ENCODE peak calls at places on chromosomes 12 and 14, in five cellular contexts. T is mucosa of descending colon, A is AG10803, Y is NT2/D1, P is choroid plexus epithelial cell. N is an unnamed sample.

GRCh38 chr12:103997277-103997900 is 31.7 kb downstream of the TDG start:
- DNase-seq in T (no peak), A (no peak), Y (no peak), P (no peak), N (peak)

GRCh38 chr14:94748667-94749347 is 21.1 kb downstream of the GSC start:
- DNase-seq in T (no peak), A (no peak), Y (no peak), P (peak), N (peak)

GRCh38 chr12:122202017-122202416 is 1.5 kb upstream of the B3GNT4 start:
- DNase-seq in T (no peak), A (no peak), Y (no peak), P (no peak), N (no peak)

GRCh38 chr14:74491952-74492351 is 1.2 kb downstream of the NPC2 start:
- DNase-seq in T (no peak), A (peak), Y (no peak), P (peak), N (peak)

GRCh38 chr14:73602994-73603393 is 9.3 kb upstream of the ACOT6 start:
- DNase-seq in T (no peak), A (no peak), Y (no peak), P (no peak), N (no peak)

GRCh38 chr12:62760779-62761178 is 174.2 kb downstream of the PPM1H start:
- DNase-seq in T (no peak), A (no peak), Y (no peak), P (peak), N (peak)

GRCh38 chr14:94391284-94391914 is 3.0 kb upstream of the SERPINA1 start:
- DNase-seq in T (no peak), A (no peak), Y (no peak), P (no peak), N (no peak)

GRCh38 chr14:26621366-26621765 is 23.5 kb upstream of the NOVA1 start:
- DNase-seq in T (no peak), A (no peak), Y (no peak), P (no peak), N (peak)

GRCh38 chr12:18158774-18159557 is 69.0 kb upstream of the RERGL start:
- DNase-seq in T (no peak), A (peak), Y (peak), P (peak), N (peak)

GRCh38 chr14:92277031-92277430 is 45.9 kb upstream of the SLC24A4 start:
- DNase-seq in T (no peak), A (peak), Y (no peak), P (no peak), N (no peak)

GRCh38 chr12:108637631-108638030 is 3.9 kb upstream of the SELPLG start:
- DNase-seq in T (no peak), A (no peak), Y (no peak), P (no peak), N (no peak)

GRCh38 chr12:20457582-20457981 is 89.2 kb downstream of the PDE3A start:
- DNase-seq in T (no peak), A (no peak), Y (no peak), P (no peak), N (no peak)

GRCh38 chr14:32986791-32987545 is 48.3 kb downstream of the NPAS3 start:
- DNase-seq in T (no peak), A (peak), Y (peak), P (peak), N (peak)

GRCh38 chr12:67797769-67798168 is 149.2 kb downstream of the DYRK2 start:
- DNase-seq in T (no peak), A (no peak), Y (no peak), P (no peak), N (no peak)

GRCh38 chr12:105852496-105852895 is 286.3 kb downstream of the NUAK1 start:
- DNase-seq in T (no peak), A (no peak), Y (no peak), P (no peak), N (no peak)

GRCh38 chr12:42325776-42326465 is at the start of the genes PPHLN1 and ZCRB1:
- DNase-seq in T (peak), A (peak), Y (peak), P (peak), N (peak)
- H3K4me3 ChIP-seq in T (peak), A (peak), Y (peak), P (peak), N (peak)

DNA sequence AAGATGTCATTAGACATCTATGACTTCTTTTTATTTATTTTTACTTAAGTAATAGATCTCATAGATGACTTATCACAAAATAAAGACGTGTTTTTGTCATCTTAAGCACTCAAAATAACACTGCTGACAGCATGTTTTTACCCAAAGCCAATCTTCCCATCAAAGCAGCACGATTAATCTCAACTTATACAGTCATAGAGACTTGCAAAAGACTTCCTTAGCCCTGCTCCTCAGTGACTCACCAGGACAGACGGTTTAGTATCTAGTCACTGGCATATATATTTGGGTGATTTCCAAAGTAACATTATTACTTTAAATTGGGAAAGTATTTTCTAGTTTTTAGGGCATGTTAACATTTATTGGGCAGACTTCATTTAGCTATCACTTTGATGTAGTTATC is 3.8 kb downstream of the TMEM52B start:
- DNase-seq in T (no peak), A (peak), Y (no peak), P (peak), N (peak)
- H3K4me3 ChIP-seq in T (no peak), A (no peak), Y (no peak), P (no peak), N (no peak)

GRCh38 chr12:43551271-43551970 is 582 bp downstream of the ADAMTS20 start:
- DNase-seq in T (peak), A (no peak), Y (peak), P (no peak), N (no peak)

GRCh38 chr12:43556057-43556456 is 4.1 kb upstream of the ADAMTS20 start:
- DNase-seq in T (no peak), A (no peak), Y (no peak), P (no peak), N (no peak)

GRCh38 chr12:43551971-43552559 is at the start of gene ADAMTS20:
- DNase-seq in T (no peak), A (no peak), Y (peak), P (peak), N (no peak)

DNA sequence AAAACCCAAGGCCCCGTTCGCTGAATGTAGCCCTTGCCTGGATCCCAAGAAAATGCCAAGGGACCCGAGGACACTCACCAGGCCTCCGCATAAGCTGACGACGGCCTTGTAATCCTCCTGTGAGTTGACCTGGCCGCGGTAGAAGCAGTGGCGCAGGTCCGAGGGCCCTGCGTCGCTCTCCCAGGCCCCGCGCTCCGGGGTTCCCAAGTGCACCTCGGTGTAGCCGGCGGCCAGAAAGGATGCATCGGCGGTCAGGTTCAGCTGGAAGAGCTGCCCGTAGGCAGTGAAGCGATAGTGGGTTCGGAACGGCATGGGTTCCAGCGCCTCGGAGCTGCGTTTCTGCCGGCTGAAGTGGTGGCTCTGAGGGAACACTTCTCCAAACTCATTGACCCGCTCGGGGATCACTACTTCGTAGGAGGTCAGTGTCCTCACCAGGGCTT is 1.2 kb downstream of the ADAMTS20 start:
- DNase-seq in T (no peak), A (no peak), Y (no peak), P (no peak), N (no peak)
- H3K4me3 ChIP-seq in T (no peak), A (no peak), Y (peak), P (no peak), N (no peak)

GRCh38 chr12:114405449-114406271 is at the start of gene TBX5:
- DNase-seq in T (no peak), A (peak), Y (no peak), P (no peak), N (peak)
- H3K4me3 ChIP-seq in T (no peak), A (peak), Y (peak), P (no peak), N (peak)

DNA sequence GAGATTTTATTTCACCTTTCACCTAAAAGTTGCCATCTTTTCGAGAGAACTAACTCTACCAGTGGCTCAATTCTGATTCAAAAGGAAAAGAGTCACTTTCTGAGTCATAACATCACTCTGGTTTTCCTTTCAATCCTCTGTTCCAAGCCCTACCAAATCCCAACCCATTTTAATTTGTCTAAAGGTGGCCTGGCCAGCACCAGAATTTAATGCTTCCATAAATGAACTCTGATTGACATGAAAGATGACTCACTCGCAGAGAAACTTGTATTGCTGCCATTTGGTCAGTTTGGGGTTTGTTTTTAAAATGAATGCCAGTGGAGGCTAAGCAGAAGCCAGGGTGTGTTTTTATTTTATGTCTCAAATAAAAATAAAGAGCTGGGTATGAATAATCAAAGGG is 117.4 kb upstream of the SOX5 start:
- DNase-seq in T (no peak), A (peak), Y (no peak), P (peak), N (peak)
- H3K4me3 ChIP-seq in T (no peak), A (no peak), Y (no peak), P (no peak), N (no peak)

DNA sequence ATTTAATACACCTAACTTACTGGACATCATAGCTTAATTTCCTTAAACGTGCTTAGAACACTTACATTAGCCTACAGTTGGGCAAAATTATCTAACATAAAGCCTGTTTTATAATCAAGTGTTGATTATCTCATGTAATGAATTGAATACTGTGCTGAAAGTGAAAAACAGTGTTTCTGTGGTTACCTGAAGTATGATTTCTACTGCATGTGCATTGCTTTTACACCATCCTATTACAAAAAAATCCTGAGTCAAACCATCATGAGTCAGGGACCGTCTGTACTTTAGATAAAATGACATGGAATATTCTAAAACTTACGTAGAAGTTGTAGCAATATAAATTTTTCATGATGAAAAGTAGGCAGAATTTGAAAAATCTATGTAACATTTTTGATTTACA is 32.8 kb downstream of the TBC1D15 start:
- DNase-seq in T (no peak), A (no peak), Y (no peak), P (no peak), N (no peak)
- H3K4me3 ChIP-seq in T (no peak), A (no peak), Y (no peak), P (no peak), N (no peak)

DNA sequence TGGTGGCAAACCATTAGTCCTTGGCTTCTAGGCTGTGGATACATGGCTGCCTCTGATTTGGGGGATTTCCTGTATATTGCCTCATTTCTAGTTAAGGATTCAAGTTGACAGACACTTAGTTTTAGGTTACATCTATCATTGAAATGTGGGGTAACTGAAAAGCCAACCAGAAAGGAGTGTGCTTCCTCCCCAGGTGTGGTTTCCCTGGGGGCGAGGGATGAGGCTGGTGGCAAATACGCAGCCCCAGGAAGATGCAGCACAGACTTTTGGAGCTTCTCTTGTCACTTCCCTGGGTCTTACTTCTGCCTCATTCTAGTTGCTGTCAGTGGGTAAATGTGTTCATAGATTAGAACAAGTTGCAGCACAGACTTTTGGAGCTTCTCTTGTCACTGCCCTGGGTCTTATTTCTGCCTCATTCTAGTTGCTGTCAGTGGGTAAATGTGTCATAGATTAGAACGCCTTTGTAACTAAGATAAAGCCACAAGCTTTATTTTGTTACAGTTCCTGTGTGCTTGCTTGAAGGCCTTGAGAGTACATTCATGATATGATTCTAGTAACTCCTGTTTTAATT is 85.1 kb downstream of the BORCS5 start:
- DNase-seq in T (peak), A (no peak), Y (no peak), P (peak), N (no peak)
- H3K4me3 ChIP-seq in T (no peak), A (no peak), Y (no peak), P (no peak), N (no peak)

DNA sequence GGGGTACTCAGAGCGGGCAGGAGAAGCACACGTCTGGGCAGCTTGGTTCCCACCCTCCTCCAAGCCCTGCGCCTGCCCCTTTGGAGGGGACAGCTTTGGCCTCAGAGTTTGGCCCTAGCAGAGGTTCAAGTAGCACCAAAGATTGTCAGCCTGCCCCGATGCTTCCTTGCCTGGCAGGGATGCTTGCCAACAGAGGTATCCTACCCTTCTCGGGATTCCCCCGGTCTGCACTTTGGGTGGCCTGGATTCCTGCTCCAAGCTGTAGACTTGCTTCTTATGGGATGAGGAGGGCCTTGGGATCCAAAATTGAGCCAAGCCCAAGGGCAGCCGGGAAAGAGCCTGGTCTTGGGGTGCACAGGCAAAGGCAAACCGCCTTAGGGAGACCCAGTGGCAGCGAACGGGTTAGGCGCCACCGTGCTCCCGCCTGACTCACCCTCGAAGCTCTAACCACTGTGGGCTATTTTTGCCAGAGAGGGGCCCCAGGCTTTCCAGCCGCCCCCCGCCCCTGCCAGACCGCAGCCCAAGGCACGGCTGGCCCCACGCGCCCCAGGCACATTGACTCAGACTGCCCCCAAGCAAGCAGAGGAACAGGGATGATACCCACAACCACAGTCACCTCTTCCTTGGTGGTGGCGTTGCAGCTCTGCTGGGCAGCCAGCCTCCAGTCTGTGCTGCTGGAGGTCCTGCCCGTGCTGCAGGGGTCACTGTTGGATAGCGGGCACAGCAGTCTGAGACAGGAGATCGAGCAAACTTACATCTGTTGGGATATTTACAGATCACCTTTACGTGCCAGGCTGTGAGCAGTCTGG is 882 bp upstream of the WNT10B start:
- DNase-seq in T (no peak), A (peak), Y (no peak), P (no peak), N (no peak)
- H3K4me3 ChIP-seq in T (no peak), A (no peak), Y (no peak), P (no peak), N (no peak)